ENCODE peak calls at places on chromosomes 5 and 9, in four cellular contexts. S is GM12878, U is K562, D is HEK293T. L is an unnamed sample.

GRCh38 chr5:103469288-103470065 is 93.1 kb downstream of the NUDT12 start:
- DNase-seq in S (no peak), U (no peak), D (no peak), L (no peak)

GRCh38 chr9:111992523-111992922 is 95.9 kb downstream of the UGCG start:
- DNase-seq in S (peak; percentile 77), U (no peak), D (no peak), L (no peak)

GRCh38 chr9:110187126-110187525 is 20.8 kb downstream of the C9orf152 start:
- DNase-seq in S (no peak), U (no peak), D (no peak), L (no peak)

GRCh38 chr5:5481206-5481605 is 58.7 kb downstream of the ICE1 start:
- DNase-seq in S (no peak), U (no peak), D (no peak), L (no peak)

GRCh38 chr9:76904661-76905457 is 1.1 kb downstream of the PRUNE2 start:
- DNase-seq in S (no peak), U (no peak), D (no peak), L (no peak)

GRCh38 chr9:126158591-126159519 is 167.8 kb upstream of the MVB12B start:
- DNase-seq in S (no peak), U (no peak), D (no peak), L (no peak)

GRCh38 chr5:1910861-1911772 is 28.4 kb upstream of the IRX4 start:
- DNase-seq in S (no peak), U (no peak), D (no peak), L (no peak)

GRCh38 chr5:131386779-131387178 is 122.9 kb downstream of the CDC42SE2 start:
- DNase-seq in S (no peak), U (no peak), D (peak; percentile 23), L (peak; percentile 82)

GRCh38 chr5:54021413-54022155 is 288.8 kb downstream of the ARL15 start:
- DNase-seq in S (no peak), U (peak; percentile 26), D (no peak), L (no peak)

GRCh38 chr9:113152699-113153098 is 1.9 kb downstream of the SLC31A2 start:
- DNase-seq in S (no peak), U (no peak), D (no peak), L (no peak)

GRCh38 chr5:157306092-157306491 is 40.2 kb downstream of the CYFIP2 start:
- DNase-seq in S (no peak), U (no peak), D (no peak), L (no peak)

GRCh38 chr9:4048441-4048840 is 251.4 kb downstream of the GLIS3 start:
- DNase-seq in S (no peak), U (no peak), D (no peak), L (no peak)

GRCh38 chr5:53456366-53456765 is 24.1 kb upstream of the FST start:
- DNase-seq in S (no peak), U (no peak), D (no peak), L (no peak)

GRCh38 chr5:173896631-173897030 is 8.5 kb downstream of the CPEB4 start:
- DNase-seq in S (no peak), U (no peak), D (no peak), L (no peak)

GRCh38 chr5:74017786-74018211 is 391.8 kb downstream of the ARHGEF28 start:
- DNase-seq in S (no peak), U (no peak), D (peak; percentile 52), L (no peak)

GRCh38 chr9:134709512-134710270 is 68.1 kb downstream of the COL5A1 start:
- DNase-seq in S (no peak), U (no peak), D (no peak), L (no peak)

GRCh38 chr9:9341203-9341602 is 1271.6 kb downstream of the PTPRD start:
- DNase-seq in S (no peak), U (no peak), D (no peak), L (no peak)

GRCh38 chr5:139915834-139916233 is 120.2 kb downstream of the PSD2 start:
- DNase-seq in S (no peak), U (no peak), D (no peak), L (no peak)

GRCh38 chr9:69173497-69173890 is 583 bp upstream of the TJP2 start:
- DNase-seq in S (no peak), U (no peak), D (no peak), L (no peak)

GRCh38 chr5:179217356-179217755 is 127.9 kb downstream of the ADAMTS2 start:
- DNase-seq in S (no peak), U (no peak), D (no peak), L (no peak)

GRCh38 chr5:334903-335739 is 13.6 kb downstream of the AHRR start:
- DNase-seq in S (no peak), U (no peak), D (no peak), L (no peak)

GRCh38 chr5:82639393-82640144 is 361.4 kb upstream of the RPS23 start:
- DNase-seq in S (no peak), U (no peak), D (no peak), L (no peak)

GRCh38 chr5:150512368-150512747 is 4.4 kb downstream of the NDST1 start:
- DNase-seq in S (no peak), U (no peak), D (no peak), L (no peak)

GRCh38 chr9:37911271-37911681 is 7.3 kb upstream of the SLC25A51 start:
- DNase-seq in S (no peak), U (no peak), D (no peak), L (no peak)

GRCh38 chr5:73496984-73497457 is 1.2 kb upstream of the BTF3 start:
- DNase-seq in S (no peak), U (peak; percentile 80), D (peak; percentile 63), L (peak; percentile 90)

GRCh38 chr5:86565197-86565789 is 52.4 kb upstream of the COX7C start:
- DNase-seq in S (no peak), U (no peak), D (no peak), L (peak; percentile 9)

GRCh38 chr5:119031047-119031886 is 39.6 kb upstream of the DMXL1 start:
- DNase-seq in S (peak; percentile 80), U (no peak), D (no peak), L (no peak)

GRCh38 chr9:93965830-93966577 is 10.8 kb upstream of the BARX1 start:
- DNase-seq in S (no peak), U (peak; percentile 40), D (no peak), L (no peak)
- TF ChIP-seq FOXK2 in S (no peak), U (no peak), D (no peak), L (no peak)

GRCh38 chr5:58545912-58546311 is 37.0 kb upstream of the RAB3C start:
- DNase-seq in S (no peak), U (no peak), D (no peak), L (no peak)

GRCh38 chr5:58543723-58544122 is 39.2 kb upstream of the RAB3C start:
- DNase-seq in S (no peak), U (no peak), D (no peak), L (no peak)

GRCh38 chr5:58544926-58545325 is 37.9 kb upstream of the RAB3C start:
- DNase-seq in S (no peak), U (no peak), D (no peak), L (no peak)

GRCh38 chr5:58542709-58543108 is 40.2 kb upstream of the RAB3C start:
- DNase-seq in S (no peak), U (no peak), D (no peak), L (no peak)

GRCh38 chr5:58544195-58544594 is 38.7 kb upstream of the RAB3C start:
- DNase-seq in S (no peak), U (no peak), D (no peak), L (no peak)
- TF ChIP-seq FOXK2 in S (no peak), U (no peak), D (no peak), L (no peak)

GRCh38 chr9:79974806-79975422 is 403.1 kb downstream of the TLE4 start:
- DNase-seq in S (no peak), U (no peak), D (no peak), L (no peak)

GRCh38 chr9:79977510-79978197 is 405.9 kb downstream of the TLE4 start:
- DNase-seq in S (no peak), U (no peak), D (no peak), L (no peak)

GRCh38 chr9:79975471-79976316 is 403.9 kb downstream of the TLE4 start:
- DNase-seq in S (no peak), U (no peak), D (peak; percentile 17), L (no peak)

GRCh38 chr9:79973627-79974026 is 401.9 kb downstream of the TLE4 start:
- DNase-seq in S (no peak), U (no peak), D (no peak), L (no peak)

DNA sequence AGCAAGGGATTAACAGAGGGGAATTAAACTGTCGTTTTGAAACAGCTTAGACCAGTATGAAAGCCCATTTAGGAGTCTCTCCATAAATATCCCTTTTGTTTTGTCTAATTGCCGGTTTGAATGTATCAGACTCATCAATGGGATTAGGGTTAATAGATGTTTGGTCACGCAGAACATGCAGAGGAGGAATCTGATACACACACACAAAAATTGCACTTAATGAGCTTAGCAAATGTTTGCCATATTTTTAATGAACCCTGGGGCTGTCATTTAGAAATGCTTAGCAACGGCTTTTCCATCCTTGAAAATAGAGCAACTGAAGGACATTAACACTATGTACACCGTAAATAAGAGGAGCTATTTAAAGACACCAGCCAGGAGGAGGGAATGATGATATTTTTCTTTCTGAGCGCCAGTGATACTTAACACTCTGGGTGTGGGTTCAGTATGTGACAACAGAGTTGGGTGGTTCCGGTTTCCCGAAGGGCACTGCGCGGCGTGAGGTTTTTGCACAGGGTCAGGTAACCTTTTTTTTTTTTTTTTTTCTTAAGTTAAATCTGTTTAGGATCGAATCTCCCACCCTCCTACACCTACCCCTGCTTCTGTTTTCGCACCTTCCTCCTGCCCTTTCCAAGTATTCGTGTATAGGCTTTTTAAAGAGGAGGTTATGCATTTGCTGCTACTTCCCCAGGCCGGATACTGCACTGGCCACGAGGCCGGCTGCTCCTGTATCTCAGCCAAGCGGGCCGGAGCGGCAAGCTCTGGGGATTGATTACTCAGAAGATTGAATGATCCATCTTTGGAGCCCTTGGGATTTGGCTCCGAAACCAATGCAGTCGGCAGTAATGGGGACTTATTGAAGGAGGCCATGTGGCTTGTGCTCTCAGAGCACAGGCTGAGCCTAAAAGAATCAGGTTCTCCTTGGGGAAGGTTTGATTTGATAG is 405.0 kb downstream of the TLE4 start:
- DNase-seq in S (no peak), U (no peak), D (no peak), L (no peak)
- TF ChIP-seq FOXK2 in S (no peak), U (no peak), D (no peak), L (no peak)

DNA sequence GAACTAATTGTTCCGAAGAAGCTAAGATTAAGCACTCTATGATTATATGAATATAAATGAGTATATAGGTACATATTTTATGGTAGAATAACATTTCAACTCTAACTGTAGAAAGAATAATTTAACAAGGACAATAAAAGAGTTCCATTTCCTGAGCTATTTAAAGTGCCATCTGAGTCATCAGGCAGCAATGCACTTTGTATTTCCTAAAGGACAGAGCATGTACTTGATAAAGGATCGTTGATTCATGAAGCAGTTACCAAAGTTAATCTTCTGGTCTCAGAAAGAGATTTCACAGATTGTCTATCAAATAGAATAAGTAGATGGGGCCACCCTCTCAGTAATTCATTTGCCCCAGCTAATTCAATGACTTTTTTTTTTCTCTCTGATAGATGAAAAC is 747.9 kb downstream of the CDH18 start:
- DNase-seq in S (no peak), U (no peak), D (no peak), L (no peak)
- TF ChIP-seq FOXK2 in S (no peak), U (no peak), D (no peak), L (no peak)

GRCh38 chr9:128820665-128821583 is 2.6 kb downstream of the ENDOG start:
- DNase-seq in S (no peak), U (no peak), D (no peak), L (no peak)

GRCh38 chr9:128821584-128822406 is 3.5 kb downstream of the ENDOG start:
- DNase-seq in S (no peak), U (no peak), D (no peak), L (no peak)

GRCh38 chr9:128819716-128820664 is 1.7 kb downstream of the ENDOG start:
- DNase-seq in S (no peak), U (peak; percentile 89), D (no peak), L (no peak)

GRCh38 chr9:128818099-128818838 is at the start of gene ENDOG:
- DNase-seq in S (peak; percentile 94), U (peak; percentile 100), D (peak; percentile 99), L (peak; percentile 94)

GRCh38 chr9:128818839-128819715 is 777 bp downstream of the ENDOG start:
- DNase-seq in S (no peak), U (peak; percentile 57), D (no peak), L (no peak)
- TF ChIP-seq FOXK2 in S (no peak), U (no peak), D (no peak), L (no peak)